ENCODE peak calls at places on chromosomes 11 and 22, in four cellular contexts. L, Z, V and E are unnamed samples.
A peak's percentile ranks its signal among the peaks of the same experiment; 100 is the strongest.

GRCh38 chr22:33539902-33540751 is 380.1 kb downstream of the LARGE1 start:
- DNase-seq in L (no peak), Z (no peak), V (no peak), E (peak; percentile 71)

GRCh38 chr11:45089251-45089650 is 57.2 kb upstream of the PRDM11 start:
- DNase-seq in L (peak; percentile 71), Z (peak; percentile 99), V (peak; percentile 68), E (peak; percentile 52)

GRCh38 chr11:30387891-30388861 is 65.3 kb downstream of the ARL14EP start:
- DNase-seq in L (no peak), Z (no peak), V (no peak), E (no peak)

GRCh38 chr11:113249491-113249763 is 65.0 kb upstream of the TTC12 start:
- DNase-seq in L (no peak), Z (peak; percentile 22), V (no peak), E (no peak)

GRCh38 chr11:12174145-12175143 is 64.1 kb downstream of the MICAL2 start:
- DNase-seq in L (no peak), Z (peak; percentile 39), V (no peak), E (no peak)

GRCh38 chr11:1987024-1987423 is 10.6 kb downstream of the H19 start:
- DNase-seq in L (no peak), Z (no peak), V (no peak), E (no peak)

GRCh38 chr11:71096751-71097388 is 155.5 kb downstream of the SHANK2 start:
- DNase-seq in L (no peak), Z (no peak), V (no peak), E (no peak)

GRCh38 chr11:2309251-2310072 is 7.6 kb downstream of the TSPAN32 start:
- DNase-seq in L (no peak), Z (no peak), V (no peak), E (no peak)

GRCh38 chr22:37906364-37907008 is 389 bp downstream of the MICALL1 start:
- DNase-seq in L (no peak), Z (no peak), V (no peak), E (peak; percentile 66)

GRCh38 chr22:27593378-27593777 is 208.2 kb downstream of the MN1 start:
- DNase-seq in L (no peak), Z (no peak), V (no peak), E (no peak)

GRCh38 chr22:50199836-50200332 is 927 bp upstream of the SELENOO start:
- DNase-seq in L (no peak), Z (no peak), V (no peak), E (no peak)

GRCh38 chr11:45285931-45286632 is at the start of gene SYT13:
- DNase-seq in L (no peak), Z (peak; percentile 18), V (no peak), E (peak; percentile 83)

GRCh38 chr11:86559311-86559945 is 113.0 kb downstream of the ME3 start:
- DNase-seq in L (no peak), Z (peak; percentile 95), V (no peak), E (no peak)

GRCh38 chr22:42442746-42443145 is 10.5 kb upstream of the NFAM1 start:
- DNase-seq in L (no peak), Z (no peak), V (no peak), E (no peak)

GRCh38 chr11:131488208-131488607 is 117.8 kb downstream of the NTM start:
- DNase-seq in L (no peak), Z (no peak), V (no peak), E (no peak)

GRCh38 chr22:44003016-44003775 is 20.9 kb upstream of the PARVB start:
- DNase-seq in L (no peak), Z (no peak), V (no peak), E (no peak)

GRCh38 chr11:12179521-12179920 is 69.1 kb downstream of the MICAL2 start:
- DNase-seq in L (no peak), Z (no peak), V (no peak), E (peak; percentile 51)

GRCh38 chr11:117058761-117059233 is 39.4 kb downstream of the SIK3 start:
- DNase-seq in L (no peak), Z (peak; percentile 69), V (no peak), E (no peak)

GRCh38 chr11:111730031-111730430 is 36.2 kb downstream of the PPP2R1B start:
- DNase-seq in L (no peak), Z (peak; percentile 57), V (no peak), E (no peak)

GRCh38 chr11:114819028-114819427 is 140.7 kb downstream of the NXPE2 start:
- DNase-seq in L (no peak), Z (peak; percentile 1), V (no peak), E (no peak)

GRCh38 chr11:110087820-110088534 is 5.2 kb upstream of the ZC3H12C start:
- DNase-seq in L (peak; percentile 62), Z (peak; percentile 80), V (no peak), E (no peak)

GRCh38 chr11:102971766-102972165 is 16.2 kb upstream of the MMP13 start:
- DNase-seq in L (peak; percentile 33), Z (no peak), V (no peak), E (no peak)

GRCh38 chr11:126115253-126115540 is 52.5 kb upstream of the CDON start:
- DNase-seq in L (no peak), Z (no peak), V (no peak), E (peak; percentile 63)

GRCh38 chr22:35301370-35301874 is 1.7 kb downstream of the TOM1 start:
- DNase-seq in L (peak; percentile 41), Z (peak; percentile 99), V (peak; percentile 70), E (no peak)

GRCh38 chr22:18012528-18012927 is 11.8 kb downstream of the MICAL3 start:
- DNase-seq in L (no peak), Z (no peak), V (no peak), E (no peak)

GRCh38 chr11:82906236-82906635 is 4.7 kb downstream of the DDIAS start:
- DNase-seq in L (no peak), Z (peak; percentile 56), V (no peak), E (no peak)

GRCh38 chr11:70201876-70202861 is 927 bp upstream of the FADD start:
- DNase-seq in L (no peak), Z (peak; percentile 74), V (no peak), E (peak; percentile 41)

GRCh38 chr22:17035246-17035645 is 27.2 kb upstream of the GAB4 start:
- DNase-seq in L (no peak), Z (no peak), V (no peak), E (no peak)

GRCh38 chr11:124611016-124611571 is at the start of gene PANX3:
- DNase-seq in L (no peak), Z (no peak), V (no peak), E (no peak)

GRCh38 chr11:70063555-70063954 is 14.6 kb upstream of the ANO1 start:
- DNase-seq in L (no peak), Z (no peak), V (no peak), E (no peak)

GRCh38 chr11:100719809-100720221 is 32.7 kb downstream of the ARHGAP42 start:
- DNase-seq in L (peak; percentile 44), Z (peak; percentile 92), V (no peak), E (no peak)

GRCh38 chr11:67165595-67165994 is 46.5 kb downstream of the KDM2A start:
- DNase-seq in L (no peak), Z (no peak), V (no peak), E (no peak)

GRCh38 chr11:44113572-44113971 is 18.1 kb downstream of the EXT2 start:
- DNase-seq in L (no peak), Z (no peak), V (no peak), E (no peak)

GRCh38 chr11:10454902-10455631 is at the start of gene AMPD3:
- DNase-seq in L (peak; percentile 87), Z (peak; percentile 69), V (peak; percentile 96), E (peak; percentile 16)
- H3K4me3 ChIP-seq in L (peak within 1 kb of the TSS; percentile 50), Z (no peak within 1 kb of the TSS), V (peak within 1 kb of the TSS; percentile 66), E (no peak within 1 kb of the TSS)

GRCh38 chr11:13357232-13357631 is 79.6 kb downstream of the BMAL1 start:
- DNase-seq in L (no peak), Z (no peak), V (no peak), E (no peak)
- TF ChIP-seq CTCF in L (no peak), Z (no peak), V (no peak), E (no peak)

GRCh38 chr11:66046901-66047300 is 2.1 kb downstream of the GAL3ST3 start:
- DNase-seq in L (no peak), Z (no peak), V (no peak), E (no peak)

GRCh38 chr11:66045177-66045639 is 3.8 kb downstream of the GAL3ST3 start:
- DNase-seq in L (no peak), Z (peak; percentile 83), V (no peak), E (peak; percentile 80)

GRCh38 chr11:66050581-66051231 is 1.5 kb upstream of the SF3B2 start:
- DNase-seq in L (no peak), Z (no peak), V (no peak), E (no peak)

GRCh38 chr11:66048525-66049313 is at the start of gene GAL3ST3:
- DNase-seq in L (no peak), Z (no peak), V (no peak), E (no peak)

GRCh38 chr11:66047541-66048365 is 1.2 kb downstream of the GAL3ST3 start:
- DNase-seq in L (no peak), Z (no peak), V (no peak), E (no peak)
- H3K4me3 ChIP-seq in L (no peak overlapping the region), Z (no peak overlapping the region), V (no peak overlapping the region), E (no peak overlapping the region)

DNA sequence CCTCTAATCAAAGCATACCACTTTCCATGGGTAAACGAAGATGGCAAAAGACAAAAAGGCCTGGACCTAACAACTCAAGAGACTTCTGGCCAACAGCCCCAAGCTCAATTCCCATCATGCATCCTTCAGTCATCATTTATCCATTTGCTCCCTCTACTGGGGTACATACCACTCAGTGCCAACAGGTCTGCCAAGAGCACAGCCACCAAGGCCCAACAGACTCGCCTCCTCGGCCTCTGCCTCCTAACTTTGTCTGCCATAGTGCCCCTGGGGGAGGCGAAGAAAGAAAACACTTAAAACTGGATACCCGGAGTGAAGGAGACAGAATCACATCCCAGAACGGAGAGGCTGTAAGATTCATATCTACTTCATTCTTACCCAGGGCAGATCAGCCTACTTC is 1.1 kb downstream of the HYOU1 start:
- DNase-seq in L (no peak), Z (peak; percentile 25), V (no peak), E (no peak)
- TF ChIP-seq CTCF in L (peak; percentile 27), Z (no peak), V (peak; percentile 20), E (no peak)

DNA sequence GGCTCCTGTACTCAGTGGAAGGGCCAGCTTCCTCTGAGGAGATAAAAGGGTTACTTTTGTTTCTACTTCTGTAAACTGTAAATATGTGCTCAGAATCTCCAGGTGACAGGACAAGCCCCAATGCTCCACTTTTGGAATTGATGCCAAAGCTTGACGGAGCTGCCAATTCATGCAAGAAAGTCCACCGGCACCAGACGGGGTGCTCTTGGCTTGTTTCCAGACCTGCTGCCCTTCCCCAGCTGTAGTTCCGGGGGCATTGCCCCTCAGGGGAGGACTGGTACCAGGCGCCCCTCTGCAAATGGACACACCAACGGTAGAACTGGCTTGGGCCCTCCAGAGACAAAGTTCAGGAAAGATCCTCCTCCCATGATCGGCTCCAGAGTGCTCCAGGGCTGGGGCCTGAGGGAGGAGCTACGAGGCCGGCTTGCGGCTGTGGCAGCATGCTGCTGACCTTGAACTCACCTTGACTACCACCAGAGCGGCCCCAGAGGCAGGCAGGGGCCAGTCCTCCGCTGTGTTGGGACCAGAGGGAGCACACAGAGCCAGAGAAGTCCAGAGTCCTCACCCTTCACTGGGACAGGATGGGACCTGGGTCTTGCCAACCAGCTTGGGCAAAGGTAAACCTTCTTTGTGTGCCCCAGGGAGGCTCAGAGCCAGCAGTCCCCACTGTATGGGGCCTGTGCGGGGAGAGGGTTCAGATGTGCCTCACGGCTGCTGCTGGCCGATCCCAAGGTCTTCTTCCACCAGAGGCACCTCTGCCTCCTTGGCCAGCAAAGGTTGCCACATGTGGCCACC is 17.8 kb upstream of the OAF start:
- DNase-seq in L (no peak), Z (no peak), V (no peak), E (no peak)
- H3K4me3 ChIP-seq in L (no peak overlapping the region), Z (no peak overlapping the region), V (no peak overlapping the region), E (no peak overlapping the region)